ENCODE peak calls at places on chromosomes 6 and 20, in nine cellular contexts. V is stimulated activated CD4-positive, alpha-beta T cell treated with anti-CD3 and anti-CD28 coated beads, Interleukin-4, amount 100 ng/mL, for 48 hours; J is endothelial cell; T is foreskin fibroblast; A is SW 1271; B is NCI-H226; X is HTR-8/SVneo; C is Caki2; S is hepatocyte. W is an unnamed sample.

GRCh38 chr6:45075246-45075645 is 252.9 kb upstream of the RUNX2 start:
- DNase-seq in V (no peak), A (no peak), J (no peak), X (peak; percentile 7), T (peak; percentile 87), C (peak; percentile 14), S (no peak), B (peak; percentile 79), W (no peak)

GRCh38 chr6:160347259-160348208 is 644 bp upstream of the SLC22A3 start:
- DNase-seq in A (no peak), B (no peak), V (no peak), C (no peak), J (peak; percentile 9), T (no peak), S (no peak), X (no peak), W (peak; percentile 30)

GRCh38 chr6:135088818-135089809 is 34.5 kb upstream of the HBS1L start:
- DNase-seq in B (peak; percentile 60), X (peak; percentile 13), A (peak; percentile 19), J (no peak), C (peak; percentile 2), T (peak; percentile 48), V (no peak), S (no peak), W (peak; percentile 2)

GRCh38 chr6:15876406-15876805 is 213.6 kb upstream of the DTNBP1 start:
- DNase-seq in X (no peak), J (no peak), V (no peak), T (peak; percentile 81), C (no peak), S (peak; percentile 46), B (no peak), A (no peak), W (no peak)

GRCh38 chr6:38509713-38510112 is 130.0 kb downstream of the BTBD9 start:
- DNase-seq in A (no peak), S (peak; percentile 17), C (peak; percentile 26), B (peak; percentile 73), V (no peak), T (no peak), X (no peak), J (no peak), W (no peak)

GRCh38 chr6:5726976-5727718 is 279.6 kb downstream of the NRN1 start:
- DNase-seq in V (no peak), C (no peak), A (no peak), J (no peak), B (no peak), S (no peak), T (no peak), X (no peak), W (no peak)

GRCh38 chr6:105609375-105609991 is 206.6 kb upstream of the PREP start:
- DNase-seq in V (no peak), X (no peak), B (no peak), A (no peak), C (no peak), J (no peak), S (no peak), T (no peak), W (no peak)

GRCh38 chr6:32226434-32226833 is 2.6 kb upstream of the NOTCH4 start:
- DNase-seq in J (no peak), C (no peak), B (no peak), S (no peak), A (no peak), V (no peak), T (no peak), X (no peak), W (no peak)

GRCh38 chr6:136501514-136501913 is 48.7 kb downstream of the MAP7 start:
- DNase-seq in A (no peak), S (no peak), V (no peak), X (no peak), T (peak; percentile 12), B (no peak), J (no peak), C (no peak), W (no peak)

GRCh38 chr6:138572200-138572875 is 73.0 kb upstream of the NHSL1 start:
- DNase-seq in T (peak; percentile 79), V (no peak), B (no peak), A (no peak), X (peak; percentile 21), J (peak; percentile 65), C (no peak), S (peak; percentile 90), W (peak; percentile 85)

GRCh38 chr20:44247676-44248419 is 740 bp downstream of the GDAP1L1 start:
- DNase-seq in A (no peak), B (peak; percentile 50), V (peak; percentile 3), S (peak; percentile 78), J (peak; percentile 89), T (peak; percentile 6), X (peak; percentile 94), C (peak; percentile 50), W (peak; percentile 73)

GRCh38 chr20:5369622-5370021 is 52.9 kb upstream of the PROKR2 start:
- DNase-seq in A (no peak), S (no peak), C (no peak), V (no peak), T (no peak), X (no peak), B (no peak), J (no peak), W (no peak)

GRCh38 chr6:96545882-96546281 is 17.0 kb upstream of the FHL5 start:
- DNase-seq in A (no peak), S (no peak), T (no peak), X (no peak), C (no peak), J (no peak), B (no peak), V (no peak), W (no peak)

GRCh38 chr20:38692436-38693411 is 31.6 kb upstream of the SLC32A1 start:
- DNase-seq in C (peak; percentile 72), B (peak; percentile 50), X (peak; percentile 69), V (peak; percentile 19), A (peak; percentile 38), S (peak; percentile 87), T (peak; percentile 44), J (peak; percentile 82), W (peak; percentile 55)

GRCh38 chr6:70119218-70119835 is 183.6 kb downstream of the COL9A1 start:
- DNase-seq in V (no peak), S (peak; percentile 57), J (no peak), T (no peak), C (peak; percentile 53), B (no peak), A (no peak), X (no peak), W (no peak)

GRCh38 chr20:6008254-6008653 is 45.6 kb downstream of the LRRN4 start:
- DNase-seq in A (peak; percentile 80), V (no peak), T (peak; percentile 92), J (no peak), B (peak; percentile 78), S (peak; percentile 77), C (peak; percentile 23), X (peak; percentile 11), W (peak; percentile 5)

GRCh38 chr20:59412896-59413295 is 112.5 kb downstream of the EDN3 start:
- DNase-seq in C (no peak), V (no peak), X (no peak), J (no peak), T (no peak), B (no peak), S (peak; percentile 34), A (no peak), W (peak; percentile 44)

GRCh38 chr20:3744806-3745685 is 12.6 kb downstream of the HSPA12B start:
- DNase-seq in X (no peak), J (peak; percentile 80), C (peak; percentile 83), T (no peak), A (peak; percentile 18), S (peak; percentile 85), B (no peak), V (peak; percentile 71), W (no peak)

GRCh38 chr20:45456632-45457031 is 12.9 kb upstream of the WFDC2 start:
- DNase-seq in B (no peak), C (no peak), X (no peak), A (peak; percentile 23), T (no peak), S (peak; percentile 66), V (peak; percentile 21), J (peak; percentile 60), W (no peak)

GRCh38 chr6:96299525-96299924 is 222.1 kb upstream of the UFL1 start:
- DNase-seq in T (no peak), X (no peak), J (no peak), B (no peak), S (no peak), A (no peak), C (peak; percentile 26), V (no peak), W (no peak)

GRCh38 chr6:125789576-125790402 is 971 bp upstream of the NCOA7 start:
- DNase-seq in C (peak; percentile 74), S (peak; percentile 73), J (peak; percentile 16), V (peak; percentile 23), T (no peak), A (peak; percentile 51), X (no peak), B (peak; percentile 17), W (peak; percentile 86)

GRCh38 chr20:54099894-54100293 is 29.5 kb upstream of the BCAS1 start:
- DNase-seq in A (no peak), T (no peak), V (no peak), C (no peak), S (no peak), B (no peak), J (no peak), X (no peak), W (no peak)

GRCh38 chr6:3330199-3330598 is 71.5 kb downstream of the PSMG4 start:
- DNase-seq in V (no peak), A (no peak), C (no peak), X (no peak), S (no peak), T (no peak), B (no peak), J (no peak), W (no peak)

GRCh38 chr6:24666097-24666615 is 543 bp downstream of the TDP2 start:
- DNase-seq in X (peak; percentile 34), V (peak; percentile 25), C (peak; percentile 33), B (no peak), T (peak; percentile 26), J (peak; percentile 48), A (no peak), S (peak; percentile 66), W (no peak)

GRCh38 chr6:101178748-101179147 is 214.8 kb upstream of the GRIK2 start:
- DNase-seq in C (no peak), J (no peak), A (no peak), T (no peak), X (no peak), B (no peak), V (no peak), S (no peak), W (no peak)

GRCh38 chr6:132133734-132134490 is 182.7 kb upstream of the CCN2 start:
- DNase-seq in B (no peak), A (no peak), J (no peak), C (no peak), T (no peak), X (no peak), V (no peak), S (no peak), W (no peak)

GRCh38 chr6:150863213-150863928 is 2.1 kb upstream of the MTHFD1L start:
- DNase-seq in J (no peak), A (no peak), T (no peak), C (no peak), X (no peak), V (no peak), B (no peak), S (no peak), W (no peak)

GRCh38 chr20:48052492-48052870 is 267.2 kb upstream of the SULF2 start:
- DNase-seq in A (no peak), J (no peak), X (no peak), T (no peak), S (peak; percentile 19), B (peak; percentile 33), C (peak; percentile 28), V (no peak), W (no peak)

GRCh38 chr20:1824834-1825233 is 70.4 kb upstream of the SIRPA start:
- DNase-seq in V (no peak), A (no peak), C (no peak), B (no peak), J (no peak), X (no peak), S (no peak), T (no peak), W (no peak)

GRCh38 chr6:134389129-134389528 is 71.2 kb upstream of the SGK1 start:
- DNase-seq in A (no peak), B (no peak), C (no peak), T (no peak), X (no peak), V (no peak), S (no peak), J (no peak), W (no peak)

GRCh38 chr6:34496103-34496685 is 30.3 kb downstream of the PACSIN1 start:
- DNase-seq in B (no peak), V (no peak), J (no peak), X (no peak), T (no peak), A (no peak), S (no peak), C (no peak), W (no peak)

W was measured in retina.